ENCODE peak calls at places on chromosomes 12 and 14, in seven cellular contexts. A, K, G, H, D, F and I are unnamed samples.

GRCh38 chr14:68740798-68741480 is 51.9 kb downstream of the ZFP36L1 start:
- DNase-seq in A (no peak), K (no peak), G (no peak), H (no peak), D (no peak), F (no peak), I (no peak)

GRCh38 chr14:69056389-69056788 is 77.3 kb upstream of the ACTN1 start:
- DNase-seq in A (no peak), K (no peak), G (no peak), H (no peak), D (no peak), F (no peak), I (no peak)

GRCh38 chr12:45547822-45548221 is 181.7 kb upstream of the ARID2 start:
- DNase-seq in A (no peak), K (peak), G (no peak), H (peak), D (no peak), F (no peak), I (no peak)

GRCh38 chr14:76977793-76978730 is 50.4 kb downstream of the IRF2BPL start:
- DNase-seq in A (peak), K (peak), G (no peak), H (peak), D (peak), F (no peak), I (peak)

GRCh38 chr12:53995311-53996187 is 4.4 kb upstream of the HOXC9 start:
- DNase-seq in A (no peak), K (no peak), G (no peak), H (no peak), D (no peak), F (no peak), I (no peak)

GRCh38 chr12:122847921-122848421 is 12.7 kb downstream of the HIP1R start:
- DNase-seq in A (no peak), K (no peak), G (no peak), H (no peak), D (no peak), F (no peak), I (no peak)

GRCh38 chr12:15230751-15231150 is 9.5 kb upstream of the RERG start:
- DNase-seq in A (no peak), K (no peak), G (no peak), H (no peak), D (no peak), F (no peak), I (no peak)

GRCh38 chr14:103618999-103619398 is 10.0 kb upstream of the KLC1 start:
- DNase-seq in A (no peak), K (peak), G (no peak), H (no peak), D (no peak), F (no peak), I (no peak)

GRCh38 chr12:85823436-85824179 is 12.6 kb downstream of the RASSF9 start:
- DNase-seq in A (no peak), K (peak), G (no peak), H (peak), D (no peak), F (no peak), I (no peak)

GRCh38 chr12:130829391-130830245 is 9.4 kb downstream of the STX2 start:
- DNase-seq in A (no peak), K (no peak), G (no peak), H (no peak), D (no peak), F (no peak), I (no peak)

GRCh38 chr12:32692358-32692757 is 13.3 kb downstream of the DNM1L start:
- DNase-seq in A (no peak), K (no peak), G (no peak), H (no peak), D (no peak), F (no peak), I (no peak)
- TF ChIP-seq CTCF in A (no peak), K (no peak), G (no peak), H (no peak), D (no peak), F (no peak), I (no peak)

GRCh38 chr14:88069677-88070076 is 64.7 kb downstream of the GPR65 start:
- DNase-seq in A (no peak), K (no peak), G (no peak), H (no peak), D (no peak), F (no peak), I (no peak)

GRCh38 chr14:88078525-88078924 is 73.6 kb downstream of the GPR65 start:
- DNase-seq in A (no peak), K (no peak), G (no peak), H (no peak), D (no peak), F (no peak), I (no peak)

GRCh38 chr14:88079624-88080023 is 74.7 kb downstream of the GPR65 start:
- DNase-seq in A (no peak), K (no peak), G (no peak), H (no peak), D (no peak), F (no peak), I (no peak)

GRCh38 chr14:88075298-88075981 is 70.5 kb downstream of the GPR65 start:
- DNase-seq in A (no peak), K (no peak), G (no peak), H (no peak), D (no peak), F (no peak), I (no peak)
- TF ChIP-seq CTCF in A (no peak), K (no peak), G (no peak), H (no peak), D (no peak), F (no peak), I (no peak)

GRCh38 chr14:92093320-92093719 is 13.1 kb downstream of the ATXN3 start:
- DNase-seq in A (no peak), K (no peak), G (no peak), H (no peak), D (no peak), F (no peak), I (no peak)
- TF ChIP-seq CTCF in A (no peak), K (no peak), G (no peak), H (no peak), D (no peak), F (peak), I (no peak)

GRCh38 chr14:106831322-106831720 is 1304.9 kb downstream of the TMEM121 start:
- DNase-seq in A (peak), K (no peak), G (no peak), H (no peak), D (no peak), F (no peak), I (peak)
- TF ChIP-seq CTCF in A (peak), K (no peak), G (no peak), H (no peak), D (peak), F (peak), I (peak)

GRCh38 chr12:48978741-48979601 is 849 bp downstream of the WNT1 start:
- DNase-seq in A (no peak), K (no peak), G (no peak), H (no peak), D (no peak), F (no peak), I (no peak)

GRCh38 chr12:48979602-48980388 is 1.7 kb downstream of the WNT1 start:
- DNase-seq in A (peak), K (no peak), G (no peak), H (no peak), D (no peak), F (no peak), I (peak)

GRCh38 chr12:48977290-48978281 is 536 bp upstream of the WNT1 start:
- DNase-seq in A (peak), K (peak), G (peak), H (no peak), D (no peak), F (no peak), I (peak)

GRCh38 chr12:48980389-48980952 is 2.3 kb downstream of the WNT1 start:
- DNase-seq in A (no peak), K (no peak), G (no peak), H (no peak), D (no peak), F (no peak), I (no peak)

GRCh38 chr12:48978291-48978740 is at the start of gene WNT1:
- DNase-seq in A (no peak), K (no peak), G (no peak), H (no peak), D (no peak), F (no peak), I (peak)
- TF ChIP-seq CTCF in A (peak), K (no peak), G (peak), H (no peak), D (no peak), F (no peak), I (peak)

DNA sequence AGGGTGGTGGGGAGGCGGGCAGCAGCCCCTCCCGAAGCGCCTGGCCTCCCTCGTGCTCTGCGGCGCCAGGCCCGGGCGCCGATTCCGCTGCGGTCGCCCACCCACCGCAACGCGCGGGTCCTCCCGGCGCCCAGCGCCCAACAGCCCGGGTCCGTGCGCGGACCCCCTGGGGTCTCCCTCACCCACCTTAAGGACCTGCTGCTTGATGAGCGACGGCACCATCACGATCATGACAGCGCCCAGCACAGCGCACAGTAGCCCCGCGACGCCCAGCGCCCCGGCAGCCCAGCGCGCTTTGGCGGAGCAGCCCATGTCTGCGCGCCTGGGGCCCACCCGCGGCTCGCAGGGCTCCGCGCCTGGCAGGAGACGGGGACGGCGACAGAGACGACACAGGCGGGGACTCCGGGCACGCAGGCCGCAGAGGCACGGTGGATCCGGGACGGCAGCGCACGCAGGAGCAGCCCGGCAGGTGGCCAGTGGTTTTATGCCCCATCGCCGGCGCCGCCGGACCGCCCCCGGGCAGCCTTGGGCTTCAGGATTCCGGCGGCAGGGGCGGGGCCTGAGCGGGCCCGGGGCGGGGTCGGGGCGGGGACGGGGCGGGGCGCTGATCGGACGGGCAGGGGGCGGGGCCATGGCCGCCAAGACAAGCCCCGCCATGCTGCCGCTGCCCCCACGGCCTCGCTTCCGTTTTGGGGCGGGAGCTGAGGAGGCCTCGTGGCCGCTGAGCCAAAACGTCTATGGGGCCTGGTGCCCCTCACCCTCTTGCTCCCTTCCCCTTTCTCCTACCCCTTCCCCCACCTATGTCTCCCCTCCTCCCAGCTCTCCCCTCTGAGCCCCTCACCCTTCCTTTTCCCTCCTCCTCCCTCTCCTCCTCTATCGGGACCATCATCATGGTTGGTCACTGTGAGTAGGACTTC is at the start of gene SCARB1:
- DNase-seq in A (peak), K (peak), G (peak), H (peak), D (peak), F (peak), I (peak)
- TF ChIP-seq CTCF in A (no peak), K (no peak), G (no peak), H (no peak), D (no peak), F (no peak), I (no peak)

GRCh38 chr12:112107728-112108447 is 695 bp downstream of the NAA25 start:
- DNase-seq in A (no peak), K (no peak), G (peak), H (no peak), D (no peak), F (no peak), I (no peak)
- TF ChIP-seq CTCF in A (no peak), K (no peak), G (no peak), H (no peak), D (no peak), F (no peak), I (no peak)

GRCh38 chr14:51094901-51095853 is at the start of gene TRIM9:
- DNase-seq in A (peak), K (peak), G (peak), H (peak), D (peak), F (peak), I (peak)

GRCh38 chr14:51092965-51093364 is 1.9 kb downstream of the TRIM9 start:
- DNase-seq in A (no peak), K (no peak), G (no peak), H (no peak), D (no peak), F (no peak), I (no peak)

GRCh38 chr14:51094282-51094821 is 553 bp downstream of the TRIM9 start:
- DNase-seq in A (peak), K (no peak), G (peak), H (no peak), D (no peak), F (no peak), I (peak)

GRCh38 chr14:51095854-51096823 is 1.2 kb upstream of the TRIM9 start:
- DNase-seq in A (no peak), K (peak), G (peak), H (peak), D (no peak), F (no peak), I (no peak)

GRCh38 chr14:51093371-51094281 is 1.3 kb downstream of the TRIM9 start:
- DNase-seq in A (peak), K (no peak), G (peak), H (no peak), D (no peak), F (no peak), I (no peak)
- TF ChIP-seq CTCF in A (peak), K (no peak), G (no peak), H (no peak), D (no peak), F (peak), I (no peak)